ENCODE peak calls at places on chromosomes 6 and 20, in nine cellular contexts. E is epithelial cell of esophagus, P is astrocyte of the spinal cord, T is MM.1S, G is OCI-LY7, W is NB4, B is heart right ventricle, R is kidney epithelial cell, Y is uterus. F is an unnamed sample.

GRCh38 chr6:37653933-37654565 is 43.6 kb downstream of the MDGA1 start:
- DNase-seq in R (no peak), W (peak), T (peak), P (peak), E (peak), B (no peak), G (peak), Y (no peak), F (no peak)

GRCh38 chr6:64280569-64280968 is 645.0 kb downstream of the PHF3 start:
- DNase-seq in Y (no peak), B (no peak), E (peak), W (peak), G (no peak), T (peak), P (peak), R (no peak), F (peak)

GRCh38 chr6:24394777-24395437 is 7.8 kb upstream of the MRS2 start:
- DNase-seq in Y (no peak), T (no peak), P (peak), E (peak), W (peak), R (no peak), B (no peak), G (no peak), F (peak)

GRCh38 chr6:5567890-5568289 is 306.6 kb downstream of the FARS2 start:
- DNase-seq in W (no peak), Y (no peak), B (no peak), G (no peak), T (no peak), P (no peak), R (no peak), E (no peak), F (no peak)

GRCh38 chr6:82687855-82688254 is 324.2 kb downstream of the TPBG start:
- DNase-seq in R (no peak), Y (no peak), E (no peak), P (no peak), T (no peak), G (no peak), W (no peak), B (no peak), F (no peak)

GRCh38 chr6:169545956-169546355 is 155.9 kb downstream of the WDR27 start:
- DNase-seq in T (no peak), B (no peak), W (no peak), E (no peak), Y (no peak), P (peak), R (no peak), G (no peak), F (no peak)

GRCh38 chr6:116530436-116530835 is 15.0 kb downstream of the TRAPPC3L start:
- DNase-seq in G (no peak), Y (no peak), T (no peak), R (no peak), B (no peak), P (peak), E (no peak), W (no peak), F (no peak)

GRCh38 chr6:149862901-149863595 is 1.1 kb downstream of the LRP11 start:
- DNase-seq in B (peak), E (peak), Y (peak), P (peak), W (peak), G (peak), R (no peak), T (peak), F (no peak)

GRCh38 chr6:53306819-53307347 is 41.9 kb downstream of the ELOVL5 start:
- DNase-seq in P (peak), T (peak), Y (no peak), B (no peak), G (no peak), W (no peak), E (peak), R (peak), F (peak)

GRCh38 chr6:20965915-20966314 is 431.7 kb downstream of the CDKAL1 start:
- DNase-seq in Y (no peak), E (no peak), R (no peak), P (no peak), B (no peak), W (no peak), T (no peak), G (no peak), F (peak)

GRCh38 chr6:49155321-49155720 is 307.7 kb downstream of the MMUT start:
- DNase-seq in B (no peak), P (no peak), W (no peak), T (no peak), Y (no peak), G (no peak), R (no peak), E (no peak), F (no peak)

GRCh38 chr6:137805622-137806021 is 61.4 kb upstream of the TNFAIP3 start:
- DNase-seq in E (no peak), B (no peak), G (no peak), P (no peak), R (no peak), T (no peak), Y (peak), W (no peak), F (no peak)

GRCh38 chr6:130744601-130745382 is 82.4 kb upstream of the SMLR1 start:
- DNase-seq in E (no peak), P (no peak), B (no peak), T (no peak), R (no peak), W (no peak), Y (no peak), G (no peak), F (no peak)

GRCh38 chr20:4971064-4971463 is 30.2 kb downstream of the SLC23A2 start:
- DNase-seq in T (no peak), P (no peak), W (no peak), Y (no peak), R (no peak), E (no peak), G (no peak), B (no peak), F (no peak)

GRCh38 chr20:20765696-20766095 is 53.3 kb upstream of the RALGAPA2 start:
- DNase-seq in T (no peak), B (no peak), G (no peak), E (no peak), Y (no peak), P (no peak), W (no peak), R (no peak), F (no peak)

GRCh38 chr6:54244430-54244829 is 63.8 kb upstream of the TINAG start:
- DNase-seq in Y (no peak), R (no peak), B (no peak), T (peak), P (peak), E (peak), W (peak), G (peak), F (no peak)

GRCh38 chr20:17287998-17288397 is 61.2 kb downstream of the PCSK2 start:
- DNase-seq in P (no peak), E (no peak), W (no peak), T (no peak), Y (no peak), R (no peak), G (no peak), B (no peak), F (no peak)

GRCh38 chr20:17287503-17287902 is 60.7 kb downstream of the PCSK2 start:
- DNase-seq in G (no peak), P (no peak), R (no peak), Y (no peak), T (no peak), B (no peak), E (no peak), W (no peak), F (no peak)
- TF ChIP-seq CTCF in G (peak), P (no peak), R (no peak), Y (no peak), T (peak), B (no peak), E (peak), W (peak), F (peak)

DNA sequence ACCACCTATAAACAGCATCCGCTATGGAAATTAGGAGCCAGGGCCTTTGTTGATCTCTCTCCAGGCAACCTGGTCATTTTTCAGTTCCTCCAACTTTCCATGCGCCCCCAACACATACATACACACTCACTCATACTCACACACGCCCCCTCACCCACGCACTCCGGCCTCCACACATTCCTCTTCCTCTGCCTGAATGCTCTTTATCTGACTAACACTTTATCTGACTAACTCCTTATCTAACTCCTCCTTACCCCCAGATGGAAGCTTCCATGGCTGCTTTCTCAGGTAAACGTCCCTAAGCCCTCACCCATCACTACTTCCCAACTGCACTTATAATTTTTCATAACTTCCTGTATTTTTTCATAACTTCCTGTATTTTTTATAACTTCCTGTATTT is 17.4 kb downstream of the CASS4 start:
- DNase-seq in B (no peak), W (peak), E (peak), R (no peak), T (no peak), Y (no peak), G (no peak), P (peak), F (no peak)
- H3K4me3 ChIP-seq in B (no peak), W (no peak), E (no peak), R (no peak), T (no peak), Y (no peak), G (peak), P (no peak), F (no peak)

DNA sequence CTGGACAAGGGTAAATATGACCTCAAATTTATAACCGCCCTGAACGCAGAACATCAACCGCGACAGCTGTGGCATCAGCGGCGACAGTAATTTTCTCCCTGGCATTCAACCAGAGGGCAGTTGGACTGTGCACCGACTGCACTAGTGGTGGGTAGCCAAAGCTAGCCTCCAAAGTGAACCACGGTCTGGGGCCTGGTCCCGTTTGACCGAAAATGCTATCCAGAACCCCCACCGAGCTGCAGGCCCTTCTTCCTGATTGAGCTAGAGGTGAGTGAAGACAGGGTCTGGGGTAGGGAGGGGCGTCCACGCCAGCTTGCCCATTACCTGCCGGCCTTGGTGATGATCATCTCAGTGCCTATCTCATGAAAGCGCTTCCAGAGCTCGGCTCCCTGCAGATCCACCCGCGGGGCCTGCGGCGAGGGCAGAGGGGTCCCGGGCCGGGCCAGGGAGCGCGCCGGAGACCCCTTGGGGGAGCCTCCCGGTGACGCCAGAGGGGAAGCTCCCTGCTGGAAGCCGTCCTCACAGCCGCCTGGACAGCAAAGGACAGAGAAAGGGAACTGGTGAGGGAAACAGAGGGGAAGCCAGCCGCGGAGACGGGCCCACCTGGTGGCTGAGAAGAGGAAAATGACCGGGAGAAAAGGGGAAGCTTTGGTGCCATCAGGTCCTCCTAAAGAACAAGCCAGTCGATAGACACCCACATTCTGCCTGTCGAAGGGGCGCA is 2.0 kb downstream of the TBX18 start:
- DNase-seq in W (no peak), Y (no peak), P (peak), T (no peak), G (no peak), R (no peak), B (peak), E (no peak), F (no peak)
- TF ChIP-seq CTCF in W (no peak), Y (no peak), P (peak), T (no peak), G (no peak), R (peak), B (no peak), E (no peak), F (peak)

DNA sequence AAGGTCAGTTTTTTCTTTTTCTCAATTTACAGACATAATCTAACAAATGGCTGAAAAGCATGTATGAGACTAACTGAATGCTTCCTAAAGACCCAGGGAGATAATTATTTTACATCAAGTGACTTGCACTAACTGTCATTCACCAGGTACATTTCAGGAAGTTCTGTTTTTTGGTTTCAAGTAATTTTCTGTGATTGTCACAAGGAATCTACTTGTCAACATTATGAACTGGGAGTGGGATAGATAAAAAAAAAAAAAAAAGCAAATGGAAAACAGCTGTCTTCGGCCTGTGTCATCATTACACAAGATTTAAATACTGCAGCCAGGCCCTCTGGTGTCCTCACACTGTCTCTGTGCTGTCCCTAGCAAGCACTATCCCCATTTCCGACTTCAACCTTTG is 379.0 kb upstream of the HTR1E start:
- DNase-seq in B (no peak), P (no peak), W (no peak), E (no peak), R (no peak), G (no peak), Y (no peak), T (no peak), F (no peak)
- H3K4me3 ChIP-seq in B (no peak), P (no peak), W (no peak), E (no peak), R (no peak), G (no peak), Y (no peak), T (no peak), F (no peak)

GRCh38 chr6:31270788-31271640 is 878 bp downstream of the HLA-C start:
- DNase-seq in T (peak), B (peak), G (peak), R (no peak), E (peak), Y (peak), W (peak), P (peak), F (no peak)

GRCh38 chr6:31272856-31273626 is 1.1 kb upstream of the HLA-C start:
- DNase-seq in W (no peak), G (peak), R (no peak), T (no peak), P (no peak), E (no peak), Y (no peak), B (no peak), F (no peak)

GRCh38 chr6:31272431-31272830 is 539 bp upstream of the HLA-C start:
- DNase-seq in B (no peak), E (peak), T (no peak), R (no peak), P (peak), W (peak), G (peak), Y (no peak), F (no peak)

GRCh38 chr6:31267504-31268371 is 4.2 kb downstream of the HLA-C start:
- DNase-seq in E (no peak), P (no peak), Y (no peak), R (no peak), T (no peak), W (no peak), G (no peak), B (no peak), F (no peak)

GRCh38 chr6:31271641-31272357 is at the start of gene HLA-C:
- DNase-seq in Y (peak), E (peak), R (peak), P (peak), G (peak), W (peak), T (peak), B (peak), F (peak)
- TF ChIP-seq CTCF in Y (no peak), E (no peak), R (no peak), P (peak), G (no peak), W (no peak), T (no peak), B (no peak), F (no peak)

GRCh38 chr20:23049201-23049932 is at the start of gene THBD:
- DNase-seq in P (peak), R (no peak), W (peak), G (no peak), E (peak), T (no peak), Y (peak), B (peak), F (peak)
- H3K4me3 ChIP-seq in P (peak), R (peak), W (peak), G (no peak), E (peak), T (no peak), Y (peak), B (peak), F (peak)

GRCh38 chr6:142945071-142945445 is at the start of gene HIVEP2:
- DNase-seq in R (no peak), B (peak), P (peak), T (peak), E (peak), Y (peak), G (peak), W (peak), F (no peak)
- TF ChIP-seq CTCF in R (no peak), B (no peak), P (no peak), T (no peak), E (peak), Y (peak), G (no peak), W (no peak), F (peak)